ENCODE peak calls at places on chromosomes 12 and 14, in four cellular contexts. S is NCI-H1105; T is stimulated activated CD4-positive, alpha-beta T cell treated with anti-CD3 and anti-CD28 coated beads, Interleukin-2, amount 100 ng/mL, for 24 hours; E is substantia nigra. V is an unnamed sample.

GRCh38 chr14:76050797-76051392 is 65.3 kb downstream of the IFT43 start:
- DNase-seq in S (peak), T (peak), E (no peak), V (peak)

GRCh38 chr14:23187925-23188324 is 4.5 kb upstream of the SLC7A8 start:
- DNase-seq in S (no peak), T (no peak), E (no peak), V (no peak)

GRCh38 chr12:63822352-63822751 is 22.1 kb upstream of the SRGAP1 start:
- DNase-seq in S (no peak), T (no peak), E (no peak), V (no peak)

GRCh38 chr14:34029921-34030334 is 79.1 kb upstream of the EGLN3 start:
- DNase-seq in S (no peak), T (no peak), E (no peak), V (no peak)

GRCh38 chr14:104429291-104429861 is 150.2 kb upstream of the C14orf180 start:
- DNase-seq in S (no peak), T (no peak), E (no peak), V (peak)

GRCh38 chr12:47736877-47737676 is 11.8 kb upstream of the ENDOU start:
- DNase-seq in S (no peak), T (no peak), E (no peak), V (no peak)

GRCh38 chr14:99382781-99383456 is 97.7 kb downstream of the SETD3 start:
- DNase-seq in S (no peak), T (no peak), E (no peak), V (no peak)

GRCh38 chr12:132083731-132084641 is 60.1 kb downstream of the DDX51 start:
- DNase-seq in S (peak), T (peak), E (peak), V (peak)

GRCh38 chr12:46895726-46896125 is 69.9 kb upstream of the SLC38A4 start:
- DNase-seq in S (no peak), T (no peak), E (no peak), V (no peak)

V was measured in activated T-cell treated with anti-CD3 and anti-CD28 coated beads, Interleukin-2, amount 50 U/mL, for 48 hours.